ENCODE peak calls at places on chromosome 16, in nine cellular contexts. L is kidney glomerular epithelial cell; K is effector memory CD8-positive, alpha-beta T cell; O is GM20000; A is AG04450; N is GM23248; C is KBM-7; S is NCI-H1694; V is AG09319. M is an unnamed sample.

GRCh38 chr16:56848056-56848936 is 16.7 kb upstream of the SLC12A3 start:
- DNase-seq in C (no peak), A (no peak), L (peak; percentile 73), V (no peak), S (no peak), N (peak; percentile 83), K (no peak), O (no peak), M (peak; percentile 29)

GRCh38 chr16:9002042-9002441 is 38.3 kb upstream of the USP7 start:
- DNase-seq in L (no peak), N (no peak), A (no peak), O (no peak), V (no peak), S (no peak), C (no peak), K (no peak), M (no peak)

GRCh38 chr16:68503334-68503733 is 35.8 kb upstream of the ZFP90 start:
- DNase-seq in K (no peak), C (no peak), L (no peak), N (peak; percentile 80), V (no peak), O (no peak), S (no peak), A (no peak), M (no peak)

GRCh38 chr16:14070555-14070876 is 603 bp upstream of the MRTFB start:
- DNase-seq in C (no peak), O (peak; percentile 7), K (no peak), A (no peak), S (no peak), N (no peak), V (no peak), L (no peak), M (no peak)

GRCh38 chr16:56743840-56744239 is 13.9 kb downstream of the NUP93 start:
- DNase-seq in L (no peak), S (no peak), O (no peak), K (no peak), C (no peak), A (no peak), V (no peak), N (peak; percentile 89), M (no peak)

GRCh38 chr16:29686740-29687327 is 7.9 kb downstream of the QPRT start:
- DNase-seq in C (peak; percentile 76), V (no peak), N (no peak), L (no peak), A (no peak), K (no peak), O (peak; percentile 31), S (no peak), M (no peak)

GRCh38 chr16:11835891-11836652 is 15.3 kb downstream of the RSL1D1 start:
- DNase-seq in L (no peak), K (no peak), O (no peak), C (no peak), N (peak; percentile 57), V (peak; percentile 30), A (no peak), S (no peak), M (no peak)

GRCh38 chr16:49851468-49851787 is 4.5 kb downstream of the ZNF423 start:
- DNase-seq in A (no peak), S (no peak), C (no peak), K (no peak), N (no peak), O (no peak), V (no peak), L (no peak), M (no peak)

GRCh38 chr16:4966736-4967453 is 8.8 kb downstream of the SEC14L5 start:
- DNase-seq in K (no peak), V (no peak), C (no peak), S (no peak), L (no peak), A (no peak), O (no peak), N (no peak), M (no peak)

GRCh38 chr16:53805747-53806146 is 101.8 kb downstream of the FTO start:
- DNase-seq in C (no peak), A (no peak), K (no peak), S (no peak), L (no peak), O (no peak), V (no peak), N (no peak), M (peak; percentile 18)

GRCh38 chr16:87392823-87393679 is 915 bp downstream of the MAP1LC3B start:
- DNase-seq in C (peak; percentile 62), O (peak; percentile 49), N (peak; percentile 80), S (no peak), L (peak; percentile 54), K (no peak), A (no peak), V (no peak), M (peak; percentile 17)

GRCh38 chr16:14164916-14165684 is 94.0 kb downstream of the MRTFB start:
- DNase-seq in N (no peak), K (no peak), A (no peak), L (no peak), S (no peak), V (no peak), O (no peak), C (no peak), M (no peak)

GRCh38 chr16:85428899-85429775 is 184.0 kb upstream of the GSE1 start:
- DNase-seq in O (no peak), K (no peak), L (no peak), V (no peak), S (no peak), C (no peak), N (no peak), A (no peak), M (no peak)

GRCh38 chr16:84463221-84463620 is 41.2 kb downstream of the MEAK7 start:
- DNase-seq in A (no peak), L (no peak), S (no peak), V (no peak), K (no peak), O (no peak), C (no peak), N (no peak), M (no peak)

GRCh38 chr16:56475226-56475625 is 23.9 kb downstream of the OGFOD1 start:
- DNase-seq in A (no peak), K (no peak), O (no peak), S (no peak), N (no peak), L (no peak), C (no peak), V (no peak), M (no peak)

GRCh38 chr16:66167564-66168291 is 198.8 kb upstream of the CDH5 start:
- DNase-seq in K (no peak), N (no peak), S (no peak), V (no peak), C (no peak), O (no peak), A (no peak), L (no peak), M (no peak)

GRCh38 chr16:68235105-68235881 is 634 bp downstream of the ESRP2 start:
- DNase-seq in A (no peak), K (no peak), N (no peak), O (no peak), S (no peak), V (no peak), C (no peak), L (no peak), M (no peak)

GRCh38 chr16:89697161-89697615 is 4.3 kb downstream of the SPATA2L start:
- DNase-seq in A (no peak), N (no peak), K (no peak), V (no peak), S (no peak), O (no peak), L (no peak), C (no peak), M (no peak)

GRCh38 chr16:48353565-48354163 is 31.5 kb downstream of the SIAH1 start:
- DNase-seq in O (peak; percentile 75), C (peak; percentile 88), V (peak; percentile 42), A (peak; percentile 37), S (peak; percentile 51), N (peak; percentile 89), K (peak; percentile 64), L (peak; percentile 37), M (peak; percentile 56)

GRCh38 chr16:57324649-57325223 is 33.8 kb upstream of the CCL22 start:
- DNase-seq in S (no peak), C (no peak), A (no peak), N (no peak), V (no peak), O (no peak), L (no peak), K (no peak), M (no peak)

GRCh38 chr16:88681084-88681680 is 5.1 kb downstream of the SNAI3 start:
- DNase-seq in L (no peak), N (no peak), C (peak; percentile 39), A (no peak), O (peak; percentile 78), S (no peak), V (no peak), K (no peak), M (no peak)

GRCh38 chr16:15708096-15708495 is 58.1 kb downstream of the NDE1 start:
- DNase-seq in K (no peak), V (no peak), C (no peak), N (no peak), A (peak; percentile 29), L (no peak), S (no peak), O (no peak), M (no peak)

GRCh38 chr16:69329369-69330285 is 761 bp downstream of the PDF start:
- DNase-seq in V (no peak), O (peak; percentile 72), N (peak; percentile 53), S (no peak), K (peak; percentile 22), C (no peak), L (no peak), A (no peak), M (no peak)

GRCh38 chr16:16009396-16009795 is 60.0 kb downstream of the ABCC1 start:
- DNase-seq in V (no peak), O (no peak), S (no peak), L (peak; percentile 32), N (peak; percentile 45), C (no peak), A (no peak), K (no peak), M (no peak)

GRCh38 chr16:30761427-30761927 is 385 bp downstream of the CFAP119 start:
- DNase-seq in C (peak; percentile 67), L (peak; percentile 10), V (no peak), A (no peak), N (peak; percentile 61), K (no peak), O (peak; percentile 68), S (no peak), M (no peak)